ENCODE peak calls at places on chromosome 10, in seven cellular contexts. X is breast epithelium, W is pancreas, P is suprapubic skin, D is A549, N is adrenal gland, H is right cardiac atrium. Q is an unnamed sample.

GRCh38 chr10:72171175-72171630 is 44.6 kb upstream of the ANAPC16 start:
- DNase-seq in H (no peak), D (peak; percentile 97), X (peak; percentile 79), P (no peak), W (no peak), N (peak; percentile 54), Q (no peak)

GRCh38 chr10:122957474-122957873 is 3.4 kb upstream of the C10orf88 start:
- DNase-seq in H (no peak), W (no peak), P (no peak), N (no peak), X (no peak), D (no peak), Q (no peak)

GRCh38 chr10:110610308-110610774 is 33.8 kb upstream of the RBM20 start:
- DNase-seq in P (no peak), X (no peak), H (no peak), W (peak; percentile 27), D (peak; percentile 58), N (no peak), Q (no peak)

GRCh38 chr10:48710647-48711046 is 26.0 kb downstream of the WDFY4 start:
- DNase-seq in D (no peak), H (no peak), X (no peak), P (no peak), N (no peak), W (no peak), Q (no peak)

GRCh38 chr10:60896715-60897114 is 47.3 kb downstream of the RHOBTB1 start:
- DNase-seq in P (no peak), H (no peak), X (no peak), D (no peak), W (no peak), N (no peak), Q (no peak)

GRCh38 chr10:72846225-72846624 is 47.3 kb upstream of the OIT3 start:
- DNase-seq in D (peak; percentile 64), X (no peak), P (no peak), W (no peak), H (no peak), N (no peak), Q (no peak)

GRCh38 chr10:102678842-102679289 is 34.6 kb downstream of the TRIM8 start:
- DNase-seq in D (peak; percentile 50), P (no peak), N (peak; percentile 73), W (peak; percentile 83), X (no peak), H (peak; percentile 85), Q (no peak)

GRCh38 chr10:3464760-3465405 is 292.3 kb upstream of the PITRM1 start:
- DNase-seq in X (no peak), W (no peak), H (no peak), N (no peak), P (no peak), D (no peak), Q (no peak)

GRCh38 chr10:103736763-103737162 is 118.6 kb downstream of the SH3PXD2A start:
- DNase-seq in P (no peak), X (no peak), N (no peak), W (no peak), D (peak; percentile 67), H (no peak), Q (no peak)

GRCh38 chr10:121899727-121900126 is 28.1 kb downstream of the ATE1 start:
- DNase-seq in P (no peak), X (no peak), D (no peak), H (no peak), N (no peak), W (peak; percentile 44), Q (no peak)

GRCh38 chr10:26733750-26734568 is 36.5 kb downstream of the PDSS1 start:
- DNase-seq in N (no peak), D (no peak), H (no peak), X (peak; percentile 59), W (no peak), P (no peak), Q (no peak)

GRCh38 chr10:62183442-62183841 is 85.2 kb downstream of the RTKN2 start:
- DNase-seq in D (no peak), H (no peak), N (no peak), X (no peak), P (no peak), W (no peak), Q (peak; percentile 12)

GRCh38 chr10:132665946-132666732 is 119.8 kb downstream of the NKX6-2 start:
- DNase-seq in X (no peak), P (no peak), H (no peak), D (peak; percentile 71), W (no peak), N (no peak), Q (no peak)

GRCh38 chr10:16509996-16510395 is 11.7 kb downstream of the C1QL3 start:
- DNase-seq in X (no peak), D (no peak), N (peak; percentile 26), W (no peak), P (no peak), H (no peak), Q (no peak)

GRCh38 chr10:115047705-115048104 is 45.5 kb upstream of the ATRNL1 start:
- DNase-seq in P (no peak), W (no peak), H (no peak), X (no peak), N (no peak), D (no peak), Q (no peak)

GRCh38 chr10:103630156-103630555 is 136.7 kb downstream of the NEURL1 start:
- DNase-seq in N (no peak), W (no peak), H (peak; percentile 7), P (no peak), X (no peak), D (no peak), Q (no peak)

GRCh38 chr10:61978965-61979364 is 77.5 kb downstream of the ARID5B start:
- DNase-seq in H (peak; percentile 56), P (no peak), X (no peak), W (no peak), D (no peak), N (peak; percentile 23), Q (no peak)

GRCh38 chr10:124732931-124733536 is 11.1 kb downstream of the FAM53B start:
- DNase-seq in W (no peak), P (no peak), X (peak; percentile 76), N (peak; percentile 92), H (peak; percentile 83), D (no peak), Q (peak; percentile 41)

GRCh38 chr10:17923728-17924127 is 28.0 kb upstream of the SLC39A12 start:
- DNase-seq in P (no peak), D (peak; percentile 14), N (no peak), W (peak; percentile 32), H (no peak), X (peak; percentile 60), Q (no peak)

GRCh38 chr10:120262857-120263547 is 194.0 kb upstream of the PLPP4 start:
- DNase-seq in W (no peak), P (no peak), N (no peak), X (no peak), H (no peak), D (no peak), Q (no peak)

GRCh38 chr10:8331387-8331786 is 276.9 kb downstream of the GATA3 start:
- DNase-seq in H (peak; percentile 26), N (no peak), W (no peak), P (no peak), X (no peak), D (no peak), Q (peak; percentile 16)

GRCh38 chr10:36942616-36943015 is 182.8 kb upstream of the ANKRD30A start:
- DNase-seq in N (no peak), P (no peak), D (no peak), H (no peak), W (no peak), X (no peak), Q (no peak)

GRCh38 chr10:76558996-76559888 is 1078.4 kb downstream of the KCNMA1 start:
- DNase-seq in H (no peak), D (no peak), P (no peak), X (no peak), N (peak; percentile 32), W (no peak), Q (no peak)

GRCh38 chr10:75444781-75445386 is 13.5 kb downstream of the LRMDA start:
- DNase-seq in H (no peak), W (no peak), P (no peak), X (no peak), N (no peak), D (no peak), Q (no peak)

GRCh38 chr10:133178357-133179127 is 18.5 kb downstream of the KNDC1 start:
- DNase-seq in D (no peak), H (peak; percentile 18), N (no peak), W (no peak), X (no peak), P (no peak), Q (no peak)

GRCh38 chr10:11304906-11305585 is 287.4 kb downstream of the CELF2 start:
- DNase-seq in X (no peak), H (no peak), D (no peak), N (no peak), W (no peak), P (no peak), Q (no peak)

GRCh38 chr10:11311027-11311426 is 293.4 kb downstream of the CELF2 start:
- DNase-seq in W (no peak), N (no peak), P (no peak), D (no peak), X (no peak), H (no peak), Q (no peak)

GRCh38 chr10:11305825-11306601 is 288.3 kb downstream of the CELF2 start:
- DNase-seq in X (no peak), P (no peak), W (no peak), H (no peak), N (no peak), D (no peak), Q (no peak)

GRCh38 chr10:11307004-11307403 is 289.3 kb downstream of the CELF2 start:
- DNase-seq in D (no peak), X (no peak), P (no peak), H (no peak), N (no peak), W (no peak), Q (no peak)

DNA sequence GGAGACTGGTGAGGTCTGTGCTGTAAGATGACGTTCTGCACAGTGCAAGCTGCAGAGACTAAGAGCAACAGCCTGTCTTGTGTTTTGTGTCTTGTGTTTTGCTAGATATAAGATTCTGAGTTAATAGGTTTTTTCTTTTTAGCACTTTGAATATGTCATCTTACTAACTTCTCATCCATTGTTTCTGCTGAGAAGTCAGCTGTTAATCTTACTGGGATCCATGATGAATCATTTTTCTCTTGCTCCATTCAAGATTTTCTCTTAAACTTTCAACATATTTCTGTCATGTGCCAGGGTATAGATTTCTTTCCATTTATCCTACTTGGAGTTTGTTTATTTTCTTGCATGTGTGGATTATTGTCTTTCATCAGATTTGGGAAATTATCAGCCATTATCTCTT is 290.3 kb downstream of the CELF2 start:
- DNase-seq in H (no peak), D (no peak), P (no peak), N (no peak), W (no peak), X (no peak), Q (no peak)
- H3K9me3 ChIP-seq in H (no peaks in the 10 kb centered on the region), D (peaks cover 2% of the 10 kb centered on the region), P (peaks cover 9% of the 10 kb centered on the region), N (no peaks in the 10 kb centered on the region), W (no peaks in the 10 kb centered on the region), X (peaks cover 16% of the 10 kb centered on the region), Q (peaks cover 5% of the 10 kb centered on the region)

GRCh38 chr10:96671207-96671890 is 49.0 kb downstream of the PIK3AP1 start:
- DNase-seq in N (no peak), H (no peak), P (no peak), D (no peak), W (no peak), X (no peak), Q (no peak)
- H3K4me3 ChIP-seq in N (no peak overlapping the region), H (no peak overlapping the region), P (no peak overlapping the region), D (no peak overlapping the region), W (peak overlapping the region; percentile 27), X (no peak overlapping the region), Q (no peak overlapping the region)

GRCh38 chr10:11874568-11875182 is 51.5 kb downstream of the PROSER2 start:
- DNase-seq in D (peak; percentile 65), H (peak; percentile 85), P (no peak), X (peak; percentile 83), N (peak; percentile 34), W (peak; percentile 59), Q (no peak)
- H3K27ac ChIP-seq in D (peak overlapping the region; percentile 82), H (peak overlapping the region; percentile 32), P (peak overlapping the region; percentile 89), X (peak overlapping the region; percentile 80), N (peak overlapping the region; percentile 87), W (peak overlapping the region; percentile 91), Q (no peak overlapping the region)

GRCh38 chr10:130441041-130441440 is 304.9 kb downstream of the GLRX3 start:
- DNase-seq in H (no peak), N (no peak), P (no peak), D (no peak), W (no peak), X (no peak), Q (no peak)
- H3K9me3 ChIP-seq in H (no peaks in the 10 kb centered on the region), N (no peaks in the 10 kb centered on the region), P (no peaks in the 10 kb centered on the region), D (no peaks in the 10 kb centered on the region), W (no peaks in the 10 kb centered on the region), X (no peaks in the 10 kb centered on the region), Q (no peaks in the 10 kb centered on the region)